ENCODE peak calls at places on chromosomes 11 and 22, in ten cellular contexts. J, X, F, L, S, O, P, B, Q and R are unnamed samples.

GRCh38 chr22:31954535-31955326 is 10.4 kb downstream of the YWHAH start:
- DNase-seq in O (no peak), L (no peak), X (no peak), B (no peak), F (no peak), Q (no peak), J (no peak), P (no peak), S (peak), R (no peak)

GRCh38 chr11:134024420-134025085 is 44.3 kb upstream of the JAM3 start:
- DNase-seq in S (no peak), L (no peak), B (no peak), F (peak), J (no peak), X (no peak), P (no peak), Q (no peak), O (no peak), R (no peak)

GRCh38 chr11:78030429-78031325 is 7.6 kb upstream of the KCTD14 start:
- DNase-seq in X (no peak), O (peak), F (no peak), L (no peak), P (no peak), B (no peak), J (peak), S (peak), Q (peak), R (peak)

GRCh38 chr22:44256085-44256484 is 56.7 kb downstream of the SHISAL1 start:
- DNase-seq in S (no peak), Q (no peak), P (peak), L (no peak), B (no peak), J (no peak), X (no peak), O (no peak), F (no peak), R (no peak)

GRCh38 chr11:31442086-31442485 is 67.3 kb downstream of the IMMP1L start:
- DNase-seq in Q (no peak), J (no peak), F (no peak), S (no peak), X (no peak), L (no peak), O (no peak), P (no peak), B (no peak), R (no peak)

GRCh38 chr11:14578551-14578956 is 58.4 kb upstream of the PSMA1 start:
- DNase-seq in J (no peak), Q (peak), B (peak), F (no peak), P (peak), X (no peak), L (peak), O (no peak), S (no peak), R (no peak)

GRCh38 chr22:25334091-25334490 is 114.7 kb downstream of the CRYBB2 start:
- DNase-seq in F (no peak), Q (peak), L (no peak), J (no peak), P (peak), X (peak), B (no peak), O (no peak), S (peak), R (peak)

GRCh38 chr22:49079743-49080500 is 747.8 kb downstream of the BRD1 start:
- DNase-seq in Q (no peak), B (no peak), S (no peak), X (no peak), J (no peak), O (no peak), F (no peak), P (no peak), L (no peak), R (no peak)

GRCh38 chr11:129248618-129249017 is 56.5 kb upstream of the ARHGAP32 start:
- DNase-seq in J (no peak), F (peak), O (no peak), Q (no peak), X (no peak), B (no peak), L (no peak), S (no peak), P (no peak), R (no peak)

GRCh38 chr11:2927851-2928604 is 1.2 kb downstream of the PHLDA2 start:
- DNase-seq in S (peak), Q (no peak), O (no peak), F (peak), X (no peak), L (no peak), J (peak), P (no peak), B (no peak), R (no peak)

GRCh38 chr22:46547179-46547882 is 9.9 kb upstream of the CELSR1 start:
- DNase-seq in L (no peak), Q (no peak), F (peak), B (no peak), O (no peak), P (no peak), J (no peak), X (no peak), S (peak), R (no peak)

GRCh38 chr11:126917531-126918204 is 82.9 kb downstream of the KIRREL3 start:
- DNase-seq in O (no peak), L (no peak), X (no peak), Q (no peak), J (no peak), B (no peak), S (no peak), F (peak), P (no peak), R (no peak)

GRCh38 chr11:86279713-86280112 is 22.3 kb upstream of the HIKESHI start:
- DNase-seq in O (no peak), B (no peak), S (no peak), L (no peak), J (no peak), F (no peak), P (no peak), Q (no peak), X (no peak), R (no peak)

GRCh38 chr11:120339394-120339890 is 3.2 kb downstream of the ARHGEF12 start:
- DNase-seq in Q (peak), L (no peak), F (peak), B (no peak), S (peak), J (no peak), P (no peak), O (no peak), X (no peak), R (peak)

GRCh38 chr11:18527512-18527911 is 770 bp upstream of the TSG101 start:
- DNase-seq in B (no peak), L (no peak), Q (no peak), X (no peak), J (no peak), P (no peak), F (peak), O (no peak), S (no peak), R (peak)

GRCh38 chr11:7512525-7513209 is 1.1 kb upstream of the PPFIBP2 start:
- DNase-seq in F (no peak), L (no peak), B (no peak), X (no peak), J (peak), S (peak), P (no peak), Q (peak), O (peak), R (peak)

GRCh38 chr11:12121504-12121903 is 11.1 kb downstream of the MICAL2 start:
- DNase-seq in J (no peak), Q (no peak), B (no peak), O (peak), X (no peak), F (no peak), P (no peak), S (no peak), L (no peak), R (no peak)

GRCh38 chr11:61259363-61259762 is 18.4 kb downstream of the PGA5 start:
- DNase-seq in F (no peak), J (no peak), P (no peak), L (no peak), B (no peak), O (no peak), S (no peak), Q (no peak), X (no peak), R (no peak)

GRCh38 chr22:19811811-19812771 is 42.6 kb downstream of the GNB1L start:
- DNase-seq in S (peak), P (peak), X (no peak), F (no peak), O (no peak), Q (no peak), L (no peak), J (no peak), B (no peak), R (no peak)

GRCh38 chr11:101582242-101583052 is 1.4 kb downstream of the TRPC6 start:
- DNase-seq in L (no peak), J (no peak), P (no peak), B (no peak), F (no peak), X (no peak), O (no peak), S (no peak), Q (no peak), R (no peak)

GRCh38 chr11:117228091-117228490 is 3.8 kb downstream of the PCSK7 start:
- DNase-seq in L (no peak), P (peak), O (no peak), F (no peak), J (no peak), S (no peak), Q (no peak), X (no peak), B (no peak), R (no peak)

GRCh38 chr11:35380603-35381002 is 38.8 kb downstream of the SLC1A2 start:
- DNase-seq in J (no peak), O (no peak), Q (no peak), B (no peak), F (no peak), X (no peak), L (no peak), P (no peak), S (no peak), R (no peak)

GRCh38 chr11:61833478-61833877 is 5.4 kb downstream of the FADS2 start:
- DNase-seq in J (no peak), X (no peak), P (no peak), L (no peak), B (no peak), S (no peak), Q (no peak), F (no peak), O (no peak), R (no peak)

GRCh38 chr22:19037282-19038163 is 84.7 kb downstream of the DGCR2 start:
- DNase-seq in X (no peak), F (no peak), S (no peak), Q (no peak), O (no peak), J (no peak), B (no peak), P (peak), L (no peak), R (no peak)

GRCh38 chr11:73001615-73002014 is 140.5 kb downstream of the FCHSD2 start:
- DNase-seq in F (no peak), J (no peak), X (no peak), L (no peak), S (no peak), Q (no peak), O (peak), P (no peak), B (no peak), R (no peak)

GRCh38 chr11:68010058-68011041 is at the start of gene ALDH3B1:
- DNase-seq in B (no peak), L (no peak), J (peak), S (peak), X (no peak), O (peak), Q (peak), F (peak), P (no peak), R (peak)